ENCODE peak calls at places on chromosomes 7 and 10, in nine cellular contexts. L is AG04450, K is endodermal cell, V is foreskin fibroblast, O is mucosa of descending colon, G is choroid plexus epithelial cell, X is GM12865, T is cardiac fibroblast, Q is tibial artery. S is an unnamed sample.

GRCh38 chr7:706721-707120 is 19.8 kb upstream of the DNAAF5 start:
- DNase-seq in Q (no peak), T (no peak), V (no peak), K (no peak), X (no peak), G (no peak), O (peak; percentile 71), L (no peak), S (no peak)

GRCh38 chr10:35486297-35486991 is 118.7 kb upstream of the GJD4 start:
- DNase-seq in G (no peak), Q (no peak), T (no peak), V (no peak), X (no peak), L (no peak), K (no peak), O (no peak), S (peak; percentile 64)

GRCh38 chr7:2403718-2404648 is 572 bp downstream of the CHST12 start:
- DNase-seq in V (peak; percentile 28), G (peak; percentile 35), X (peak; percentile 46), K (peak; percentile 80), T (peak; percentile 42), L (no peak), O (peak; percentile 60), Q (peak; percentile 45), S (peak; percentile 86)

GRCh38 chr7:770336-770735 is 43.3 kb upstream of the PRKAR1B start:
- DNase-seq in L (no peak), O (no peak), T (no peak), Q (no peak), V (no peak), G (no peak), K (no peak), X (no peak), S (no peak)

GRCh38 chr10:3760083-3760482 is 24.9 kb downstream of the KLF6 start:
- DNase-seq in X (no peak), G (no peak), T (no peak), O (no peak), K (peak; percentile 23), Q (no peak), L (no peak), V (no peak), S (peak; percentile 56)

GRCh38 chr7:45878457-45879144 is 5.7 kb upstream of the CCDC201 start:
- DNase-seq in K (no peak), T (no peak), G (no peak), X (no peak), O (no peak), L (no peak), V (no peak), Q (no peak), S (no peak)

GRCh38 chr7:100559127-100559526 is 14.6 kb downstream of the SAP25 start:
- DNase-seq in Q (no peak), G (no peak), O (no peak), V (no peak), K (no peak), T (no peak), L (no peak), X (no peak), S (no peak)

GRCh38 chr7:155590215-155591023 is 44.1 kb upstream of the CNPY1 start:
- DNase-seq in O (no peak), X (peak; percentile 76), T (peak; percentile 63), L (no peak), G (peak; percentile 70), Q (no peak), K (peak; percentile 83), V (no peak), S (no peak)

GRCh38 chr7:131328387-131329175 is 905 bp downstream of the MKLN1 start:
- DNase-seq in V (peak; percentile 14), X (peak; percentile 10), K (no peak), Q (no peak), G (peak; percentile 46), L (no peak), O (no peak), T (peak; percentile 48), S (no peak)

GRCh38 chr10:93512565-93512964 is 16.2 kb downstream of the CEP55 start:
- DNase-seq in G (peak; percentile 39), L (peak; percentile 38), K (no peak), X (no peak), Q (no peak), O (no peak), T (peak; percentile 28), V (peak; percentile 60), S (no peak)

GRCh38 chr7:33040803-33041516 is 21.6 kb downstream of the NT5C3A start:
- DNase-seq in G (peak; percentile 41), T (peak; percentile 34), X (peak; percentile 94), Q (no peak), K (no peak), L (no peak), V (no peak), O (no peak), S (no peak)

GRCh38 chr7:128210590-128211570 is 30.2 kb upstream of the LEP start:
- DNase-seq in V (no peak), O (no peak), K (peak; percentile 64), L (no peak), G (no peak), Q (no peak), T (no peak), X (no peak), S (no peak)

GRCh38 chr7:50315739-50316671 is 11.5 kb downstream of the IKZF1 start:
- DNase-seq in X (no peak), T (no peak), K (peak; percentile 53), Q (no peak), O (no peak), V (no peak), G (no peak), L (no peak), S (no peak)

GRCh38 chr7:50317221-50317678 is 12.7 kb downstream of the IKZF1 start:
- DNase-seq in X (peak; percentile 68), Q (no peak), O (no peak), T (no peak), K (no peak), V (no peak), G (no peak), L (no peak), S (no peak)

GRCh38 chr7:50314778-50315177 is 10.3 kb downstream of the IKZF1 start:
- DNase-seq in T (no peak), X (no peak), O (no peak), V (no peak), G (no peak), K (peak; percentile 53), Q (no peak), L (no peak), S (no peak)

GRCh38 chr7:50315193-50315592 is 10.7 kb downstream of the IKZF1 start:
- DNase-seq in G (no peak), X (no peak), T (no peak), O (no peak), Q (no peak), K (no peak), V (no peak), L (no peak), S (no peak)

GRCh38 chr7:50317697-50318640 is 13.5 kb downstream of the IKZF1 start:
- DNase-seq in Q (no peak), X (no peak), T (no peak), L (no peak), O (no peak), K (no peak), V (no peak), G (no peak), S (no peak)
- TF ChIP-seq CTCF in Q (no peak), X (no peak), T (no peak), L (no peak), O (no peak), K (no peak), V (no peak), G (no peak), S (no peak)

GRCh38 chr7:87933953-87934698 is at the start of gene ADAM22:
- DNase-seq in Q (peak; percentile 74), O (peak; percentile 88), X (peak; percentile 98), V (peak; percentile 83), T (peak; percentile 87), K (peak; percentile 96), G (peak; percentile 83), L (peak; percentile 6), S (peak; percentile 93)
- TF ChIP-seq CTCF in Q (no peak), O (no peak), X (no peak), V (no peak), T (no peak), K (peak; percentile 23), G (no peak), L (no peak), S (peak; percentile 12)

DNA sequence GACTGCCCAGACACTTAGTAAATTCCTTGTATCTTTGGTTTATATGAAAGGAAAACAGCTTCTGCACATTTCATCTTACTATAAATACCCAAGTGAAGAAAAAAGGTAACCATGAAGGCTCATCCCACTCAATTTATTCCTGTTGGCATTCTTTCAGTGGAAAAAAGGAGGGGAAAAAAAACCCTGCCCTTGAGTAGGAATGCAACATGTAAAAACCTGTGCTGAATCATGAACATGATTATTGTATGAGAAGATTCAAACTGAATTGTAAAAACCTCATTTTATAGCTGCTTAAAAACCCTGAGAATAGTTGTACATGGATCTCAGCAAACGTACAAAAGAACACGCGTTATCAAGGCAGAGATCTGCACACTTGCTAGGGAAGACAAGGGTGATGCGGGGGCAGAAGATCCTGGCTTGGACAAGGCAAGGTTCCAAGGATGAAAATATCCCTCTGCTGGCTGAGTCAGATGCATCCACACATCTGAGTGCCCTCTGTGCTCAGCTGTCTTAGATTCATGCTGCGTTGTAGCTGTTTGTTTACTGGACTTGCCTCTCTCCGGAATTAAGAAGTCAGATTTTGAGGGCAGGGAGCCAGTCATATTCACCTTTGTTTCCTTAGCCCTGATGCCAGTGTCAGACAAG is 658.2 kb downstream of the PARD3 start:
- DNase-seq in Q (no peak), G (peak; percentile 73), K (no peak), L (peak; percentile 21), O (no peak), V (peak; percentile 86), T (peak; percentile 36), X (no peak), S (no peak)
- TF ChIP-seq CTCF in Q (no peak), G (peak; percentile 56), K (peak; percentile 26), L (peak; percentile 44), O (no peak), V (peak; percentile 32), T (peak; percentile 38), X (no peak), S (no peak)

DNA sequence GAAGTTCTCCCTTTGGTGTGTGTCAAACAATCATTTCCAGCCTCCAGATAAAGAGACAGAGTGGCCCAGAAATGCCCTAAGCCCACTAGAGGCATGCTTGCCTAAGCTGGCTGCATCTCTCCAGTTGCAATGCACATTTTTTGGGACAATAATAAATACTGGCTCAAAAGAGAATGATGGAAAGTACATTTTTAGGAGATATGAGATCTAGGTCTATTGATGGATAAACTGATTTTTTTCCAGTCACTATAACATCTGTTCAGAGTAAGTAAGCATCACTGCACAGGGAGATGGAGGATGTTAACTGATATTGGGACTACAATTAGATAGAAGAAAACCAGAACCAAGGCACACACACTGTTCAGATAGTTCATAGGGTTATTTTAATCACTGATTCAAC is 553.0 kb downstream of the GRM8 start:
- DNase-seq in O (no peak), L (no peak), G (no peak), V (no peak), T (no peak), Q (no peak), K (no peak), X (no peak), S (no peak)
- TF ChIP-seq CTCF in O (no peak), L (no peak), G (no peak), V (no peak), T (no peak), Q (no peak), K (peak; percentile 25), X (no peak), S (no peak)

S was measured in osteocyte.